ENCODE peak calls at places on chromosomes 4 and X, in seven cellular contexts. One of them, this sample, is unnamed.

GRCh38 chr4:155419266-155419665 is 42.5 kb upstream of the MAP9 start:
- DNase-seq in stimulated activated CD8-positive, alpha-beta memory T cell treated with anti-CD3 and anti-CD28 coated beads, Interleukin-2, amount 100 ng/mL, for 1 hour: no peak
- DNase-seq in mesendoderm: no peak
- DNase-seq in T-helper 17 cell: no peak
- DNase-seq in activated CD8-positive, alpha-beta T cell treated with anti-CD3 and anti-CD28 coated beads, Interleukin-2, amount 10 ng/mL, durations not matched to agents 7 days and 5 days: no peak
- DNase-seq in T-helper 2 cell: no peak
- DNase-seq in activated naive CD4-positive, alpha-beta T cell: no peak
- DNase-seq in this sample: no peak

GRCh38 chr4:113179996-113180395 is 130.5 kb downstream of the ANK2 start:
- DNase-seq in T-helper 17 cell: no peak
- DNase-seq in activated CD8-positive, alpha-beta T cell treated with anti-CD3 and anti-CD28 coated beads, Interleukin-2, amount 10 ng/mL, durations not matched to agents 7 days and 5 days: no peak
- DNase-seq in activated naive CD4-positive, alpha-beta T cell: no peak
- DNase-seq in T-helper 2 cell: no peak
- DNase-seq in mesendoderm: no peak
- DNase-seq in stimulated activated CD8-positive, alpha-beta memory T cell treated with anti-CD3 and anti-CD28 coated beads, Interleukin-2, amount 100 ng/mL, for 1 hour: no peak
- DNase-seq in this sample: no peak

GRCh38 chr4:89757154-89757723 is 79.7 kb downstream of the SNCA start:
- DNase-seq in stimulated activated CD8-positive, alpha-beta memory T cell treated with anti-CD3 and anti-CD28 coated beads, Interleukin-2, amount 100 ng/mL, for 1 hour: no peak
- DNase-seq in T-helper 2 cell: no peak
- DNase-seq in mesendoderm: no peak
- DNase-seq in activated CD8-positive, alpha-beta T cell treated with anti-CD3 and anti-CD28 coated beads, Interleukin-2, amount 10 ng/mL, durations not matched to agents 7 days and 5 days: no peak
- DNase-seq in activated naive CD4-positive, alpha-beta T cell: no peak
- DNase-seq in T-helper 17 cell: no peak
- DNase-seq in this sample: no peak

GRCh38 chr4:3481783-3482397 is 18.8 kb downstream of the DOK7 start:
- DNase-seq in activated CD8-positive, alpha-beta T cell treated with anti-CD3 and anti-CD28 coated beads, Interleukin-2, amount 10 ng/mL, durations not matched to agents 7 days and 5 days: no peak
- DNase-seq in T-helper 2 cell: no peak
- DNase-seq in stimulated activated CD8-positive, alpha-beta memory T cell treated with anti-CD3 and anti-CD28 coated beads, Interleukin-2, amount 100 ng/mL, for 1 hour: no peak
- DNase-seq in mesendoderm: no peak
- DNase-seq in T-helper 17 cell: no peak
- DNase-seq in activated naive CD4-positive, alpha-beta T cell: no peak
- DNase-seq in this sample: no peak

GRCh38 chr4:82918091-82918490 is 17.6 kb downstream of the THAP9 start:
- DNase-seq in T-helper 17 cell: no peak
- DNase-seq in activated naive CD4-positive, alpha-beta T cell: no peak
- DNase-seq in T-helper 2 cell: no peak
- DNase-seq in activated CD8-positive, alpha-beta T cell treated with anti-CD3 and anti-CD28 coated beads, Interleukin-2, amount 10 ng/mL, durations not matched to agents 7 days and 5 days: no peak
- DNase-seq in stimulated activated CD8-positive, alpha-beta memory T cell treated with anti-CD3 and anti-CD28 coated beads, Interleukin-2, amount 100 ng/mL, for 1 hour: no peak
- DNase-seq in mesendoderm: no peak
- DNase-seq in this sample: no peak

GRCh38 chrX:40504801-40505605 is 75.8 kb upstream of the ATP6AP2 start:
- DNase-seq in stimulated activated CD8-positive, alpha-beta memory T cell treated with anti-CD3 and anti-CD28 coated beads, Interleukin-2, amount 100 ng/mL, for 1 hour: no peak
- DNase-seq in activated naive CD4-positive, alpha-beta T cell: no peak
- DNase-seq in T-helper 17 cell: no peak
- DNase-seq in mesendoderm: peak
- DNase-seq in T-helper 2 cell: no peak
- DNase-seq in activated CD8-positive, alpha-beta T cell treated with anti-CD3 and anti-CD28 coated beads, Interleukin-2, amount 10 ng/mL, durations not matched to agents 7 days and 5 days: no peak
- DNase-seq in this sample: no peak

GRCh38 chrX:150899191-150899757 is 806 bp upstream of the CD99L2 start:
- DNase-seq in stimulated activated CD8-positive, alpha-beta memory T cell treated with anti-CD3 and anti-CD28 coated beads, Interleukin-2, amount 100 ng/mL, for 1 hour: no peak
- DNase-seq in mesendoderm: peak
- DNase-seq in activated CD8-positive, alpha-beta T cell treated with anti-CD3 and anti-CD28 coated beads, Interleukin-2, amount 10 ng/mL, durations not matched to agents 7 days and 5 days: peak
- DNase-seq in activated naive CD4-positive, alpha-beta T cell: peak
- DNase-seq in T-helper 17 cell: peak
- DNase-seq in T-helper 2 cell: peak
- DNase-seq in this sample: peak

GRCh38 chrX:103124284-103124683 is 31.3 kb upstream of the NXF3 start:
- DNase-seq in activated naive CD4-positive, alpha-beta T cell: no peak
- DNase-seq in activated CD8-positive, alpha-beta T cell treated with anti-CD3 and anti-CD28 coated beads, Interleukin-2, amount 10 ng/mL, durations not matched to agents 7 days and 5 days: no peak
- DNase-seq in T-helper 17 cell: no peak
- DNase-seq in mesendoderm: no peak
- DNase-seq in T-helper 2 cell: no peak
- DNase-seq in stimulated activated CD8-positive, alpha-beta memory T cell treated with anti-CD3 and anti-CD28 coated beads, Interleukin-2, amount 100 ng/mL, for 1 hour: no peak
- DNase-seq in this sample: no peak

GRCh38 chr4:40514409-40515025 is 115.1 kb downstream of the RBM47 start:
- DNase-seq in activated naive CD4-positive, alpha-beta T cell: no peak
- DNase-seq in mesendoderm: no peak
- DNase-seq in T-helper 2 cell: no peak
- DNase-seq in T-helper 17 cell: no peak
- DNase-seq in activated CD8-positive, alpha-beta T cell treated with anti-CD3 and anti-CD28 coated beads, Interleukin-2, amount 10 ng/mL, durations not matched to agents 7 days and 5 days: no peak
- DNase-seq in stimulated activated CD8-positive, alpha-beta memory T cell treated with anti-CD3 and anti-CD28 coated beads, Interleukin-2, amount 100 ng/mL, for 1 hour: no peak
- DNase-seq in this sample: no peak

GRCh38 chrX:16444353-16444752 is 205.6 kb upstream of the S100G start:
- DNase-seq in mesendoderm: no peak
- DNase-seq in activated naive CD4-positive, alpha-beta T cell: no peak
- DNase-seq in T-helper 2 cell: no peak
- DNase-seq in T-helper 17 cell: no peak
- DNase-seq in stimulated activated CD8-positive, alpha-beta memory T cell treated with anti-CD3 and anti-CD28 coated beads, Interleukin-2, amount 100 ng/mL, for 1 hour: no peak
- DNase-seq in activated CD8-positive, alpha-beta T cell treated with anti-CD3 and anti-CD28 coated beads, Interleukin-2, amount 10 ng/mL, durations not matched to agents 7 days and 5 days: no peak
- DNase-seq in this sample: no peak

GRCh38 chr4:121950680-121951569 is 935 bp downstream of the TRPC3 start:
- DNase-seq in activated naive CD4-positive, alpha-beta T cell: no peak
- DNase-seq in stimulated activated CD8-positive, alpha-beta memory T cell treated with anti-CD3 and anti-CD28 coated beads, Interleukin-2, amount 100 ng/mL, for 1 hour: no peak
- DNase-seq in T-helper 2 cell: no peak
- DNase-seq in T-helper 17 cell: no peak
- DNase-seq in activated CD8-positive, alpha-beta T cell treated with anti-CD3 and anti-CD28 coated beads, Interleukin-2, amount 10 ng/mL, durations not matched to agents 7 days and 5 days: peak
- DNase-seq in mesendoderm: peak
- DNase-seq in this sample: no peak

GRCh38 chrX:10615931-10616780 is 4.2 kb downstream of the MID1 start:
- DNase-seq in activated naive CD4-positive, alpha-beta T cell: no peak
- DNase-seq in mesendoderm: peak
- DNase-seq in T-helper 2 cell: no peak
- DNase-seq in T-helper 17 cell: no peak
- DNase-seq in activated CD8-positive, alpha-beta T cell treated with anti-CD3 and anti-CD28 coated beads, Interleukin-2, amount 10 ng/mL, durations not matched to agents 7 days and 5 days: peak
- DNase-seq in stimulated activated CD8-positive, alpha-beta memory T cell treated with anti-CD3 and anti-CD28 coated beads, Interleukin-2, amount 100 ng/mL, for 1 hour: no peak
- DNase-seq in this sample: no peak

GRCh38 chrX:138001219-138001618 is 435.3 kb downstream of the ZIC3 start:
- DNase-seq in T-helper 17 cell: no peak
- DNase-seq in activated CD8-positive, alpha-beta T cell treated with anti-CD3 and anti-CD28 coated beads, Interleukin-2, amount 10 ng/mL, durations not matched to agents 7 days and 5 days: no peak
- DNase-seq in mesendoderm: no peak
- DNase-seq in T-helper 2 cell: no peak
- DNase-seq in activated naive CD4-positive, alpha-beta T cell: no peak
- DNase-seq in stimulated activated CD8-positive, alpha-beta memory T cell treated with anti-CD3 and anti-CD28 coated beads, Interleukin-2, amount 100 ng/mL, for 1 hour: no peak
- DNase-seq in this sample: no peak

GRCh38 chr4:110344165-110344564 is 131.8 kb upstream of the ENPEP start:
- DNase-seq in activated naive CD4-positive, alpha-beta T cell: no peak
- DNase-seq in mesendoderm: peak
- DNase-seq in activated CD8-positive, alpha-beta T cell treated with anti-CD3 and anti-CD28 coated beads, Interleukin-2, amount 10 ng/mL, durations not matched to agents 7 days and 5 days: no peak
- DNase-seq in T-helper 2 cell: no peak
- DNase-seq in stimulated activated CD8-positive, alpha-beta memory T cell treated with anti-CD3 and anti-CD28 coated beads, Interleukin-2, amount 100 ng/mL, for 1 hour: no peak
- DNase-seq in T-helper 17 cell: no peak
- DNase-seq in this sample: no peak

GRCh38 chr4:110164856-110165255 is 33.6 kb downstream of the ELOVL6 start:
- DNase-seq in mesendoderm: no peak
- DNase-seq in T-helper 17 cell: no peak
- DNase-seq in activated naive CD4-positive, alpha-beta T cell: no peak
- DNase-seq in T-helper 2 cell: no peak
- DNase-seq in stimulated activated CD8-positive, alpha-beta memory T cell treated with anti-CD3 and anti-CD28 coated beads, Interleukin-2, amount 100 ng/mL, for 1 hour: no peak
- DNase-seq in activated CD8-positive, alpha-beta T cell treated with anti-CD3 and anti-CD28 coated beads, Interleukin-2, amount 10 ng/mL, durations not matched to agents 7 days and 5 days: peak
- DNase-seq in this sample: no peak

GRCh38 chr4:159105761-159106243 is 2.9 kb downstream of the RAPGEF2 start:
- DNase-seq in stimulated activated CD8-positive, alpha-beta memory T cell treated with anti-CD3 and anti-CD28 coated beads, Interleukin-2, amount 100 ng/mL, for 1 hour: no peak
- DNase-seq in mesendoderm: peak
- DNase-seq in activated naive CD4-positive, alpha-beta T cell: no peak
- DNase-seq in T-helper 17 cell: no peak
- DNase-seq in T-helper 2 cell: no peak
- DNase-seq in activated CD8-positive, alpha-beta T cell treated with anti-CD3 and anti-CD28 coated beads, Interleukin-2, amount 10 ng/mL, durations not matched to agents 7 days and 5 days: no peak
- DNase-seq in this sample: no peak

GRCh38 chrX:14010566-14010965 is 19.1 kb downstream of the GEMIN8 start:
- DNase-seq in activated CD8-positive, alpha-beta T cell treated with anti-CD3 and anti-CD28 coated beads, Interleukin-2, amount 10 ng/mL, durations not matched to agents 7 days and 5 days: no peak
- DNase-seq in activated naive CD4-positive, alpha-beta T cell: no peak
- DNase-seq in stimulated activated CD8-positive, alpha-beta memory T cell treated with anti-CD3 and anti-CD28 coated beads, Interleukin-2, amount 100 ng/mL, for 1 hour: no peak
- DNase-seq in mesendoderm: no peak
- DNase-seq in T-helper 2 cell: no peak
- DNase-seq in T-helper 17 cell: no peak
- DNase-seq in this sample: no peak

GRCh38 chr4:80492761-80493160 is 157.2 kb downstream of the CFAP299 start:
- DNase-seq in T-helper 2 cell: peak
- DNase-seq in activated naive CD4-positive, alpha-beta T cell: peak
- DNase-seq in mesendoderm: peak
- DNase-seq in stimulated activated CD8-positive, alpha-beta memory T cell treated with anti-CD3 and anti-CD28 coated beads, Interleukin-2, amount 100 ng/mL, for 1 hour: peak
- DNase-seq in T-helper 17 cell: no peak
- DNase-seq in activated CD8-positive, alpha-beta T cell treated with anti-CD3 and anti-CD28 coated beads, Interleukin-2, amount 10 ng/mL, durations not matched to agents 7 days and 5 days: peak
- DNase-seq in this sample: peak

GRCh38 chr4:151093203-151093602 is 6.2 kb upstream of the RPS3A start:
- DNase-seq in activated naive CD4-positive, alpha-beta T cell: no peak
- DNase-seq in T-helper 17 cell: no peak
- DNase-seq in stimulated activated CD8-positive, alpha-beta memory T cell treated with anti-CD3 and anti-CD28 coated beads, Interleukin-2, amount 100 ng/mL, for 1 hour: no peak
- DNase-seq in activated CD8-positive, alpha-beta T cell treated with anti-CD3 and anti-CD28 coated beads, Interleukin-2, amount 10 ng/mL, durations not matched to agents 7 days and 5 days: no peak
- DNase-seq in T-helper 2 cell: no peak
- DNase-seq in mesendoderm: peak
- DNase-seq in this sample: no peak

GRCh38 chr4:151658959-151659593 is 101.7 kb downstream of the GATB start:
- DNase-seq in activated naive CD4-positive, alpha-beta T cell: no peak
- DNase-seq in T-helper 17 cell: no peak
- DNase-seq in T-helper 2 cell: no peak
- DNase-seq in mesendoderm: no peak
- DNase-seq in activated CD8-positive, alpha-beta T cell treated with anti-CD3 and anti-CD28 coated beads, Interleukin-2, amount 10 ng/mL, durations not matched to agents 7 days and 5 days: no peak
- DNase-seq in stimulated activated CD8-positive, alpha-beta memory T cell treated with anti-CD3 and anti-CD28 coated beads, Interleukin-2, amount 100 ng/mL, for 1 hour: no peak
- DNase-seq in this sample: no peak

GRCh38 chr4:165312506-165312905 is 15.0 kb upstream of the MSMO1 start:
- DNase-seq in mesendoderm: no peak
- DNase-seq in activated naive CD4-positive, alpha-beta T cell: no peak
- DNase-seq in activated CD8-positive, alpha-beta T cell treated with anti-CD3 and anti-CD28 coated beads, Interleukin-2, amount 10 ng/mL, durations not matched to agents 7 days and 5 days: no peak
- DNase-seq in T-helper 2 cell: no peak
- DNase-seq in stimulated activated CD8-positive, alpha-beta memory T cell treated with anti-CD3 and anti-CD28 coated beads, Interleukin-2, amount 100 ng/mL, for 1 hour: no peak
- DNase-seq in T-helper 17 cell: no peak
- DNase-seq in this sample: no peak

GRCh38 chr4:89184407-89184806 is 73.1 kb downstream of the TIGD2 start:
- DNase-seq in T-helper 17 cell: no peak
- DNase-seq in activated naive CD4-positive, alpha-beta T cell: no peak
- DNase-seq in activated CD8-positive, alpha-beta T cell treated with anti-CD3 and anti-CD28 coated beads, Interleukin-2, amount 10 ng/mL, durations not matched to agents 7 days and 5 days: no peak
- DNase-seq in T-helper 2 cell: no peak
- DNase-seq in mesendoderm: peak
- DNase-seq in stimulated activated CD8-positive, alpha-beta memory T cell treated with anti-CD3 and anti-CD28 coated beads, Interleukin-2, amount 100 ng/mL, for 1 hour: no peak
- DNase-seq in this sample: no peak

GRCh38 chr4:72513227-72513626 is 55.8 kb downstream of the ADAMTS3 start:
- DNase-seq in mesendoderm: no peak
- DNase-seq in T-helper 2 cell: no peak
- DNase-seq in activated naive CD4-positive, alpha-beta T cell: no peak
- DNase-seq in activated CD8-positive, alpha-beta T cell treated with anti-CD3 and anti-CD28 coated beads, Interleukin-2, amount 10 ng/mL, durations not matched to agents 7 days and 5 days: no peak
- DNase-seq in T-helper 17 cell: no peak
- DNase-seq in stimulated activated CD8-positive, alpha-beta memory T cell treated with anti-CD3 and anti-CD28 coated beads, Interleukin-2, amount 100 ng/mL, for 1 hour: no peak
- DNase-seq in this sample: no peak

GRCh38 chr4:77203380-77204197 is 46.6 kb downstream of the CCNG2 start:
- DNase-seq in T-helper 17 cell: peak
- DNase-seq in stimulated activated CD8-positive, alpha-beta memory T cell treated with anti-CD3 and anti-CD28 coated beads, Interleukin-2, amount 100 ng/mL, for 1 hour: peak
- DNase-seq in activated naive CD4-positive, alpha-beta T cell: peak
- DNase-seq in T-helper 2 cell: peak
- DNase-seq in mesendoderm: peak
- DNase-seq in activated CD8-positive, alpha-beta T cell treated with anti-CD3 and anti-CD28 coated beads, Interleukin-2, amount 10 ng/mL, durations not matched to agents 7 days and 5 days: peak
- DNase-seq in this sample: peak

GRCh38 chrX:55450259-55450658 is 1.7 kb upstream of the MAGEH1 start:
- DNase-seq in stimulated activated CD8-positive, alpha-beta memory T cell treated with anti-CD3 and anti-CD28 coated beads, Interleukin-2, amount 100 ng/mL, for 1 hour: no peak
- DNase-seq in activated naive CD4-positive, alpha-beta T cell: no peak
- DNase-seq in mesendoderm: peak
- DNase-seq in T-helper 17 cell: no peak
- DNase-seq in T-helper 2 cell: no peak
- DNase-seq in activated CD8-positive, alpha-beta T cell treated with anti-CD3 and anti-CD28 coated beads, Interleukin-2, amount 10 ng/mL, durations not matched to agents 7 days and 5 days: no peak
- DNase-seq in this sample: no peak

GRCh38 chr4:186946682-186947294 is 223.1 kb upstream of the FAT1 start:
- DNase-seq in stimulated activated CD8-positive, alpha-beta memory T cell treated with anti-CD3 and anti-CD28 coated beads, Interleukin-2, amount 100 ng/mL, for 1 hour: no peak
- DNase-seq in mesendoderm: peak
- DNase-seq in activated CD8-positive, alpha-beta T cell treated with anti-CD3 and anti-CD28 coated beads, Interleukin-2, amount 10 ng/mL, durations not matched to agents 7 days and 5 days: no peak
- DNase-seq in activated naive CD4-positive, alpha-beta T cell: no peak
- DNase-seq in T-helper 2 cell: no peak
- DNase-seq in T-helper 17 cell: no peak
- DNase-seq in this sample: no peak

GRCh38 chr4:130026185-130026584 is 930.2 kb downstream of the C4orf33 start:
- DNase-seq in stimulated activated CD8-positive, alpha-beta memory T cell treated with anti-CD3 and anti-CD28 coated beads, Interleukin-2, amount 100 ng/mL, for 1 hour: no peak
- DNase-seq in activated naive CD4-positive, alpha-beta T cell: no peak
- DNase-seq in T-helper 2 cell: no peak
- DNase-seq in mesendoderm: peak
- DNase-seq in activated CD8-positive, alpha-beta T cell treated with anti-CD3 and anti-CD28 coated beads, Interleukin-2, amount 10 ng/mL, durations not matched to agents 7 days and 5 days: no peak
- DNase-seq in T-helper 17 cell: no peak
- DNase-seq in this sample: no peak

GRCh38 chrX:136867518-136867917 is 13.0 kb downstream of the RBMX start:
- DNase-seq in T-helper 17 cell: no peak
- DNase-seq in activated naive CD4-positive, alpha-beta T cell: no peak
- DNase-seq in stimulated activated CD8-positive, alpha-beta memory T cell treated with anti-CD3 and anti-CD28 coated beads, Interleukin-2, amount 100 ng/mL, for 1 hour: no peak
- DNase-seq in activated CD8-positive, alpha-beta T cell treated with anti-CD3 and anti-CD28 coated beads, Interleukin-2, amount 10 ng/mL, durations not matched to agents 7 days and 5 days: no peak
- DNase-seq in T-helper 2 cell: no peak
- DNase-seq in mesendoderm: no peak
- DNase-seq in this sample: no peak

GRCh38 chrX:86171366-86171765 is 23.1 kb downstream of the DACH2 start:
- DNase-seq in stimulated activated CD8-positive, alpha-beta memory T cell treated with anti-CD3 and anti-CD28 coated beads, Interleukin-2, amount 100 ng/mL, for 1 hour: no peak
- DNase-seq in mesendoderm: peak
- DNase-seq in T-helper 17 cell: no peak
- DNase-seq in activated CD8-positive, alpha-beta T cell treated with anti-CD3 and anti-CD28 coated beads, Interleukin-2, amount 10 ng/mL, durations not matched to agents 7 days and 5 days: no peak
- DNase-seq in activated naive CD4-positive, alpha-beta T cell: no peak
- DNase-seq in T-helper 2 cell: no peak
- DNase-seq in this sample: no peak

GRCh38 chr4:119729815-119730643 is 101.4 kb upstream of the PDE5A start:
- DNase-seq in activated CD8-positive, alpha-beta T cell treated with anti-CD3 and anti-CD28 coated beads, Interleukin-2, amount 10 ng/mL, durations not matched to agents 7 days and 5 days: no peak
- DNase-seq in T-helper 2 cell: no peak
- DNase-seq in T-helper 17 cell: no peak
- DNase-seq in mesendoderm: no peak
- DNase-seq in stimulated activated CD8-positive, alpha-beta memory T cell treated with anti-CD3 and anti-CD28 coated beads, Interleukin-2, amount 100 ng/mL, for 1 hour: no peak
- DNase-seq in activated naive CD4-positive, alpha-beta T cell: no peak
- DNase-seq in this sample: no peak

GRCh38 chr4:10662937-10663336 is 21.6 kb downstream of the CLNK start:
- DNase-seq in activated naive CD4-positive, alpha-beta T cell: no peak
- DNase-seq in T-helper 2 cell: no peak
- DNase-seq in T-helper 17 cell: no peak
- DNase-seq in stimulated activated CD8-positive, alpha-beta memory T cell treated with anti-CD3 and anti-CD28 coated beads, Interleukin-2, amount 100 ng/mL, for 1 hour: no peak
- DNase-seq in mesendoderm: no peak
- DNase-seq in activated CD8-positive, alpha-beta T cell treated with anti-CD3 and anti-CD28 coated beads, Interleukin-2, amount 10 ng/mL, durations not matched to agents 7 days and 5 days: no peak
- DNase-seq in this sample: no peak

GRCh38 chrX:1673337-1673736 is 58.5 kb downstream of the ASMT start:
- DNase-seq in T-helper 2 cell: peak
- DNase-seq in T-helper 17 cell: no peak
- DNase-seq in activated naive CD4-positive, alpha-beta T cell: no peak
- DNase-seq in stimulated activated CD8-positive, alpha-beta memory T cell treated with anti-CD3 and anti-CD28 coated beads, Interleukin-2, amount 100 ng/mL, for 1 hour: no peak
- DNase-seq in mesendoderm: peak
- DNase-seq in activated CD8-positive, alpha-beta T cell treated with anti-CD3 and anti-CD28 coated beads, Interleukin-2, amount 10 ng/mL, durations not matched to agents 7 days and 5 days: peak
- DNase-seq in this sample: peak

GRCh38 chrX:1502241-1502640 is 34.7 kb downstream of the P2RY8 start:
- DNase-seq in stimulated activated CD8-positive, alpha-beta memory T cell treated with anti-CD3 and anti-CD28 coated beads, Interleukin-2, amount 100 ng/mL, for 1 hour: no peak
- DNase-seq in mesendoderm: no peak
- DNase-seq in activated CD8-positive, alpha-beta T cell treated with anti-CD3 and anti-CD28 coated beads, Interleukin-2, amount 10 ng/mL, durations not matched to agents 7 days and 5 days: peak
- DNase-seq in activated naive CD4-positive, alpha-beta T cell: no peak
- DNase-seq in T-helper 17 cell: no peak
- DNase-seq in T-helper 2 cell: no peak
- DNase-seq in this sample: peak

GRCh38 chr4:187063251-187063650 is 339.6 kb upstream of the FAT1 start:
- DNase-seq in T-helper 2 cell: no peak
- DNase-seq in activated naive CD4-positive, alpha-beta T cell: no peak
- DNase-seq in T-helper 17 cell: no peak
- DNase-seq in mesendoderm: no peak
- DNase-seq in stimulated activated CD8-positive, alpha-beta memory T cell treated with anti-CD3 and anti-CD28 coated beads, Interleukin-2, amount 100 ng/mL, for 1 hour: no peak
- DNase-seq in activated CD8-positive, alpha-beta T cell treated with anti-CD3 and anti-CD28 coated beads, Interleukin-2, amount 10 ng/mL, durations not matched to agents 7 days and 5 days: no peak
- DNase-seq in this sample: no peak

GRCh38 chr4:1611501-1611870 is 72.6 kb downstream of the FAM53A start:
- DNase-seq in T-helper 2 cell: no peak
- DNase-seq in T-helper 17 cell: no peak
- DNase-seq in activated CD8-positive, alpha-beta T cell treated with anti-CD3 and anti-CD28 coated beads, Interleukin-2, amount 10 ng/mL, durations not matched to agents 7 days and 5 days: no peak
- DNase-seq in mesendoderm: no peak
- DNase-seq in activated naive CD4-positive, alpha-beta T cell: no peak
- DNase-seq in stimulated activated CD8-positive, alpha-beta memory T cell treated with anti-CD3 and anti-CD28 coated beads, Interleukin-2, amount 100 ng/mL, for 1 hour: no peak
- DNase-seq in this sample: no peak